ENCODE peak calls at places on chromosome 20, in five cellular contexts. I, J, L, E and X are unnamed samples.

GRCh38 chr20:42026599-42026998 is 408.4 kb upstream of the CHD6 start:
- DNase-seq in J (no peak), E (no peak), I (no peak), L (no peak), X (no peak)

GRCh38 chr20:49568491-49569151 is 684 bp upstream of the PTGIS start:
- DNase-seq in E (no peak), I (no peak), L (no peak), J (no peak), X (peak)

GRCh38 chr20:46174469-46175126 is 56.5 kb downstream of the CD40 start:
- DNase-seq in L (peak), E (peak), I (peak), J (peak), X (peak)

GRCh38 chr20:59580991-59581401 is 23.3 kb upstream of the PHACTR3 start:
- DNase-seq in J (no peak), I (no peak), E (no peak), L (no peak), X (no peak)

GRCh38 chr20:34083137-34083536 is 28.9 kb downstream of the EIF2S2 start:
- DNase-seq in J (peak), I (no peak), E (no peak), L (peak), X (no peak)

GRCh38 chr20:50085481-50086365 is 27.2 kb downstream of the UBE2V1 start:
- DNase-seq in J (peak), E (peak), L (peak), I (peak), X (no peak)

GRCh38 chr20:45479822-45480221 is 10.3 kb downstream of the WFDC2 start:
- DNase-seq in J (no peak), L (no peak), I (no peak), E (no peak), X (no peak)

GRCh38 chr20:44079291-44079690 is 107.7 kb downstream of the JPH2 start:
- DNase-seq in J (no peak), I (no peak), E (no peak), L (no peak), X (no peak)

GRCh38 chr20:37284691-37285124 is 4.7 kb upstream of the MANBAL start:
- DNase-seq in I (no peak), L (no peak), E (no peak), J (no peak), X (no peak)

GRCh38 chr20:18314786-18315406 is 26.6 kb downstream of the ZNF133 start:
- DNase-seq in I (peak), E (no peak), J (peak), L (no peak), X (peak)

GRCh38 chr20:64101731-64102621 is 5.4 kb downstream of the NPBWR2 start:
- DNase-seq in E (no peak), I (peak), J (no peak), L (peak), X (peak)

GRCh38 chr20:50691585-50692552 is 527 bp upstream of the RIPOR3 start:
- DNase-seq in L (peak), I (no peak), E (no peak), J (peak), X (no peak)

GRCh38 chr20:13008761-13009681 is at the start of gene SPTLC3:
- DNase-seq in L (no peak), J (peak), E (peak), I (no peak), X (peak)

GRCh38 chr20:63830821-63831593 is at the start of gene ZBTB46:
- DNase-seq in E (no peak), J (peak), I (peak), L (peak), X (no peak)

GRCh38 chr20:14845199-14846160 is 508.1 kb upstream of the FLRT3 start:
- DNase-seq in J (no peak), I (peak), E (no peak), L (no peak), X (no peak)

GRCh38 chr20:64106981-64107735 is at the start of gene NPBWR2:
- DNase-seq in I (no peak), J (no peak), L (peak), E (no peak), X (peak)

GRCh38 chr20:63202811-63203526 is 13.0 kb downstream of the YTHDF1 start:
- DNase-seq in J (no peak), I (no peak), E (no peak), L (no peak), X (no peak)

GRCh38 chr20:14948416-14948815 is 611.0 kb upstream of the FLRT3 start:
- DNase-seq in L (no peak), J (no peak), E (peak), I (no peak), X (no peak)

GRCh38 chr20:61387204-61387958 is 135.3 kb downstream of the CDH4 start:
- DNase-seq in J (peak), L (peak), I (peak), E (no peak), X (no peak)

GRCh38 chr20:53828673-53829085 is 235.0 kb upstream of the ZNF217 start:
- DNase-seq in I (peak), J (peak), E (no peak), L (peak), X (no peak)

GRCh38 chr20:24892522-24892921 is 56.5 kb upstream of the CST7 start:
- DNase-seq in I (no peak), E (no peak), J (no peak), L (no peak), X (no peak)

GRCh38 chr20:14193885-14194284 is 143.5 kb downstream of the FLRT3 start:
- DNase-seq in J (no peak), L (no peak), I (peak), E (no peak), X (no peak)

GRCh38 chr20:32484221-32485125 is 100.7 kb downstream of the NOL4L start:
- DNase-seq in J (no peak), L (no peak), E (no peak), I (peak), X (peak)

GRCh38 chr20:33005132-33005566 is 916 bp upstream of the SUN5 start:
- DNase-seq in L (peak), J (peak), I (no peak), E (peak), X (no peak)

GRCh38 chr20:20549699-20550098 is 162.7 kb downstream of the RALGAPA2 start:
- DNase-seq in I (no peak), E (peak), J (peak), L (no peak), X (no peak)
- TF ChIP-seq MAFK in I (no peak), E (no peak), J (no peak), L (no peak), X (no peak)

GRCh38 chr20:39264506-39265172 is 302.5 kb downstream of the DHX35 start:
- DNase-seq in E (peak), J (peak), I (peak), L (peak), X (peak)

GRCh38 chr20:39266989-39267388 is 304.8 kb downstream of the DHX35 start:
- DNase-seq in E (no peak), J (no peak), L (no peak), I (no peak), X (no peak)

GRCh38 chr20:39259808-39260207 is 297.7 kb downstream of the DHX35 start:
- DNase-seq in I (no peak), J (no peak), E (no peak), L (no peak), X (no peak)

GRCh38 chr20:39259010-39259803 is 297.1 kb downstream of the DHX35 start:
- DNase-seq in J (no peak), L (no peak), E (no peak), I (no peak), X (no peak)

DNA sequence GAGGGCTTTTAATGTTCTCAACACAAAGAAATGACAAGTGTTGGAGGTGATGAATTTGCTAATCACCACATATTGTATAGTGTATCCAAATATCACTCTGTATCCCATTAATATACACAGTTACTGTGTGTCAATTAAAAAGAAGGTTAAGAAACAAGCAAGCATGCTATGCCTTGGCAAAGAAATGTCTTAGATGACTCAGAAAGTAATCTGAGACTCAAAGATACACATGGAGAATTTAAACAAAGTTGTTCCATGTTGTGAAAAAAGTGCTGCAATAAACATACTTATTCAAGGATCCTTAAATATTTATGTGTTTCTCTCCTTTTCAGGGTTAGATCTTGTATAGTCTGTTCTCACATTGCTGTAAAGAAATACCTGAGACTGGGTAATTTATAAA is 300.9 kb downstream of the DHX35 start:
- DNase-seq in L (no peak), E (no peak), J (peak), I (no peak), X (no peak)
- TF ChIP-seq MAFK in L (no peak), E (no peak), J (no peak), I (no peak), X (no peak)

DNA sequence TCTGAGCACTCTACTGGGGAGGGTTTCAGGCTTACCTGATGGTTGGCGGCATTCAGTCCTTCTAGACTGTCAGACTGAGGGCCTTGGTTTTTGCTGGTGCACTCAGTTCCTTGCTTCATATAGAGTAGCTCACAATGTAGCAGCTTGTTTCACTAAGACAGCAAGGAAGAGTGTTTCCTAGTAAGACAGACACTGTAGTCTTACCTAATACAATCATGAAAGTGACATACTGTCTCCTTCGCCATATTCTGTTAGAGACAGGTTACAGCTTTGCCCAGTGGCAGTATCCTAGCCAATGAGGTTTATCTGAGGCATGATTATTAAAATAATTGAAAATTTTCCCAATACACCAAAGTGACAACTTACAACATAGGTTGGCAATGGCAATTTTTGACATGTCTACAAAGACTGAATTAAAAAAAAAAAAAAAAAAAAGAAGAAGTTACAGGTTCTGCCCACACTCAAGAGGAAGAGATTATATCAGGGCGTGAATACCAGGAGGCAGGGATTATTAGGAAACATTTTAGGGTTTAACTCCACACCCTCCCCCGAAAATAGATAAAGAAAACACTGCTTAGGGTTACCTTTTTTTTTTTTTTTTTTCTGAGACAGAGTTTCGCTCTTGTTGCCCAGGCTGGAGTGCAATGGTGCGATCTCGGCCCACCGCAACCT is 66.8 kb downstream of the SCAND1 start:
- DNase-seq in I (no peak), L (no peak), E (no peak), J (no peak), X (no peak)
- TF ChIP-seq MAFK in I (no peak), L (no peak), E (no peak), J (no peak), X (no peak)

DNA sequence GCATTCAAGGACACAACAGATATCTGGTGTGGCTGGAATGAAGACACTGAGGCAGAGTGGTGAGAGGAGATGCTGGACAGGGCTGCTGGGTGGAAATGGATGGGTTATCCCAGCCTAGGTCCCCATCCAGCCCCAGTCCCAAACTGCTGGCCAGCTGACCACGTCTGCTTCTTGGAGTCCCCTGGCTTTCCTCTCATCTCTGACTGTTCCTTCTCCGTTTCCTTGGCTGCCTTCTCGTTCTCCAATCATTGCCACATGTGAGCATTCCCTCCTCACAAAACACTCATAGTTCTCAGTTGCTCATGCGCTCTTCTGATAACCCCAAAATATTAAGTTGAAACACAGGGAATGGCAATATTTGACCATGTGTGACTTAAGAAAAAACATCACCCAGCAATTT is 31.5 kb downstream of the MAFB start:
- DNase-seq in E (no peak), J (no peak), I (no peak), L (no peak), X (no peak)
- TF ChIP-seq MAFK in E (no peak), J (no peak), I (no peak), L (no peak), X (no peak)

GRCh38 chr20:8205996-8206395 is 73.9 kb downstream of the PLCB1 start:
- DNase-seq in J (no peak), I (no peak), L (no peak), E (peak), X (no peak)
- TF ChIP-seq MAFK in J (no peak), I (no peak), L (no peak), E (no peak), X (no peak)